ENCODE peak calls at places on chromosomes 11 and 22, in seven cellular contexts. S is GM23338, A is HepG2, E is HCT116, J is GM12878, C is K562, G is HL-60. X is an unnamed sample.

GRCh38 chr22:19540394-19540793 is 16.2 kb upstream of the CLDN5 start:
- DNase-seq in C (no peak), J (no peak), S (no peak), A (no peak), E (no peak), G (no peak), X (no peak)

GRCh38 chr22:48880749-48881148 is 946.9 kb downstream of the BRD1 start:
- DNase-seq in S (no peak), A (no peak), C (no peak), J (no peak), G (no peak), E (no peak), X (no peak)

GRCh38 chr11:82895437-82896091 is 4.7 kb downstream of the PRCP start:
- DNase-seq in A (no peak), S (no peak), E (no peak), G (no peak), J (peak), C (no peak), X (no peak)

GRCh38 chr11:47616726-47617416 is 22.7 kb upstream of the C1QTNF4 start:
- DNase-seq in S (peak), E (peak), C (peak), G (peak), J (no peak), A (peak), X (peak)

GRCh38 chr22:35914665-35915476 is 113.8 kb downstream of the RBFOX2 start:
- DNase-seq in J (no peak), G (no peak), E (peak), C (peak), A (peak), S (peak), X (peak)

GRCh38 chr11:45860764-45861510 is 13.7 kb downstream of the CRY2 start:
- DNase-seq in J (no peak), E (no peak), G (no peak), S (no peak), A (no peak), C (no peak), X (no peak)

GRCh38 chr11:44305643-44306468 is 4.1 kb downstream of the ALX4 start:
- DNase-seq in G (no peak), J (no peak), A (no peak), S (no peak), E (no peak), C (no peak), X (no peak)

GRCh38 chr22:49788492-49788891 is 39.2 kb downstream of the BRD1 start:
- DNase-seq in J (no peak), S (no peak), E (no peak), A (no peak), G (peak), C (no peak), X (no peak)

GRCh38 chr11:34161812-34162506 is 56.5 kb downstream of the NAT10 start:
- DNase-seq in C (peak), S (no peak), G (no peak), E (no peak), J (no peak), A (no peak), X (no peak)

GRCh38 chr11:41237386-41237785 is 222.1 kb downstream of the LRRC4C start:
- DNase-seq in E (no peak), S (peak), G (no peak), J (no peak), A (no peak), C (no peak), X (no peak)

GRCh38 chr11:94104734-94105133 is 23.9 kb upstream of the PANX1 start:
- DNase-seq in G (no peak), J (no peak), C (no peak), S (no peak), A (no peak), E (no peak), X (no peak)

GRCh38 chr11:113895367-113896155 is 9.0 kb upstream of the HTR3B start:
- DNase-seq in E (no peak), C (no peak), G (no peak), S (peak), J (no peak), A (no peak), X (no peak)

GRCh38 chr22:36942561-36942960 is 29.1 kb downstream of the CSF2RB start:
- DNase-seq in S (no peak), G (no peak), C (no peak), J (no peak), E (no peak), A (no peak), X (no peak)

GRCh38 chr11:96238563-96239166 is 104.3 kb downstream of the MAML2 start:
- DNase-seq in S (no peak), J (no peak), A (no peak), E (no peak), G (no peak), C (no peak), X (no peak)

GRCh38 chr11:8671242-8671641 is 11.2 kb downstream of the TRIM66 start:
- DNase-seq in G (no peak), S (peak), E (no peak), C (no peak), J (no peak), A (no peak), X (no peak)

GRCh38 chr11:45180888-45181594 is 34.6 kb downstream of the PRDM11 start:
- DNase-seq in C (peak), G (peak), A (no peak), E (peak), J (no peak), S (peak), X (no peak)

DNA sequence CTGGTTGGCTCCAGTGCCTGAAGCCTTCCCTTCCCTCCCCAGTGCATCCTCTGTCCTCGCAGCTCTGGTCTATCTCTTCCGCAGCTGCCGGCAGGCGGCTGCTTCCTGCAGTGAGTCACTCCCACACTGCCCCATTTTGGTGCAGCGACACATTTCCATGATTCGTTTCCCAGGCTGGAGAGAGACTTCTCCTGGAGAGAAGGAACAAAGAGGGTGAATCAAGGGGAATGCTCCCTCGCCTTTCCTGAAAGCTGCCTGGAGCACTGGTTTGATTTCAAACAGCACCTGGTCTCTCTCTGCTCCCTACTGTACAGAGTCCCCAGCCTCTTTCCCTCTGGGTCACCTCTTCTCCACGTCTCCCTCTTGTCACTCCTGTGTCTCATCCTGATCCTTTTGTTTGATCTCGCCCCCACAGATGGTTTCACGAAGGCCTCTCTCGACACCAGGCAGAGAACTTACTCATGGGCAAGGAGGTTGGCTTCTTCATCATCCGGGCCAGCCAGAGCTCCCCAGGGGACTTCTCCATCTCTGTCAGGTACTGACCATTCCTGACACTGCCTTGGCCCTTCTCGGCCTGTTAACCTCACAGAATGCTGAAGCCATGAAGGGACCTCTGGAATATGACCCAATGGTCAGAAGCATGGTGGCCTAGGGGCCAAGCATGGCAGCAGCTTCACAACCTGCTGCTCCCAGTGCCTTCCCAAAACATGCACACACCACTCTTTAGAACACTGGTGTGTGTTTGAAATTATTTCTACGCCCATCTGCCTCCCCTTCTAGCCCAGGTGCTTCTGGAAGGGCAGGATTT is at the start of gene TMA7B:
- DNase-seq in G (peak), J (no peak), C (peak), A (no peak), E (no peak), S (peak), X (no peak)
- TF ChIP-seq REST in G (no peak), J (no peak), C (no peak), A (no peak), E (no peak), S (no peak), X (no peak)

GRCh38 chr11:73237471-73238290 is 19.6 kb downstream of the P2RY2 start:
- DNase-seq in C (no peak), J (no peak), S (no peak), G (peak), A (peak), E (no peak), X (no peak)
- TF ChIP-seq POLR2AphosphoS5 in C (no peak), J (no peak), S (no peak), G (peak), A (no peak), E (no peak), X (no peak)

GRCh38 chr11:115896084-115896483 is 391.9 kb upstream of the CADM1 start:
- DNase-seq in S (no peak), G (no peak), J (no peak), A (no peak), C (no peak), E (no peak), X (no peak)

GRCh38 chr11:115895594-115895993 is 391.4 kb upstream of the CADM1 start:
- DNase-seq in G (no peak), J (no peak), S (no peak), E (no peak), A (no peak), C (no peak), X (no peak)

GRCh38 chr11:115890500-115890899 is 386.3 kb upstream of the CADM1 start:
- DNase-seq in E (no peak), A (no peak), S (no peak), J (no peak), C (no peak), G (no peak), X (no peak)

GRCh38 chr11:115892016-115892415 is 387.8 kb upstream of the CADM1 start:
- DNase-seq in A (no peak), C (no peak), J (no peak), E (no peak), G (no peak), S (no peak), X (no peak)

DNA sequence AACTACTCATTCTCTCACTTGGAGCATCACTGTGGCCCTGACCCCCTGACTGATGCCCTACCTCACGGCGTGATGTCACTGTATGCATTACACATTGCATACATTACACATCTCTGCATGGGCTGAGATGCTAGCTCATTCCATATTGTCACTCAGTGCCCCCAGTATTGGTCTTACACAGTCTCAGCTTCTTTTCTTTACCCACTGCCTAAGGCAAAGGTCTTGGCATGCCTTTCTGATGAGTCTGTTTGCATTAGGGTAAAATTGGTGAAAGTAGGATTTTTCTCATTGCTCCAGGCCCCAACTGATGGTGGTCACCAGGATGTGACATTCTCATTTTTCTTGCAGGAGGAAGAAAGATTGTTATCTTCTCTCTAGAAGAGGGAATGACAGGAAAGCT is 389.5 kb upstream of the CADM1 start:
- DNase-seq in E (no peak), S (no peak), G (no peak), J (no peak), A (no peak), C (no peak), X (no peak)
- TF ChIP-seq REST in E (no peak), S (no peak), G (no peak), J (no peak), A (no peak), C (no peak), X (no peak)

GRCh38 chr11:69022268-69022667 is 9.2 kb upstream of the MRGPRF start:
- DNase-seq in J (no peak), E (no peak), S (no peak), C (no peak), G (no peak), A (no peak), X (no peak)

GRCh38 chr11:69014084-69014935 is 1.3 kb upstream of the MRGPRF start:
- DNase-seq in S (peak), J (no peak), A (peak), G (no peak), E (no peak), C (no peak), X (no peak)

GRCh38 chr11:69017951-69018350 is 4.9 kb upstream of the MRGPRF start:
- DNase-seq in G (no peak), E (no peak), J (no peak), S (no peak), C (no peak), A (no peak), X (no peak)

GRCh38 chr11:69014936-69015549 is 2.0 kb upstream of the MRGPRF start:
- DNase-seq in G (no peak), A (no peak), C (no peak), J (no peak), E (no peak), S (no peak), X (no peak)

DNA sequence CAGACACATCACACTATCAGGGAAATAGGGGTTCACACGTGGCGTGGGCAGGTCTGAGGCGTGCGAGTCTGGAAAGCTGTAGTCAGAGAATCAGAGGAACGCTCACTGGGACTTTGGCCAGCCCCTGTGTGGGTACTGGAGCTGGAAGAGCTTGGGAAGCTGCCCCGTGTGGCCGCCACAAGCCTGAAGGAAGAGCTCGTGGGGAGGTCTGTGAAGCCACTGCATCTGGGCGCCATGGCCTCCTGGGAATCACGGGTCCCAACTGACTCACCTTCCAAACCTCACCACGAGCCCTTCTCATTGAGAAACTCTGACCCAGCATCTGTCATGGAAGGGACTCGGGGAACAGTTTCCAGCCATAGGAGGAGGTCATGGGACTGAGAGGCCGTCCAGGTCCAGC is 5.9 kb upstream of the MRGPRF start:
- DNase-seq in J (no peak), A (no peak), C (no peak), E (no peak), G (no peak), S (no peak), X (no peak)
- TF ChIP-seq POLR2AphosphoS5 in J (no peak), A (no peak), C (no peak), E (no peak), G (no peak), S (no peak), X (no peak)